ENCODE peak calls at places on chromosomes 5 and 9, in nine cellular contexts. One of them, this sample, is unnamed.

GRCh38 chr9:96476013-96476412 is 26.0 kb downstream of the HABP4 start:
- DNase-seq in endodermal cell: no peak
- DNase-seq in CD8-positive, alpha-beta T cell: no peak
- DNase-seq in OCI-LY7: no peak
- DNase-seq in coronary artery: no peak
- DNase-seq in transverse colon: no peak
- DNase-seq in GM10248: no peak
- DNase-seq in stomach: no peak
- DNase-seq in heart left ventricle: no peak
- DNase-seq in this sample: no peak

GRCh38 chr5:134242146-134242545 is 16.3 kb upstream of the PPP2CA start:
- DNase-seq in endodermal cell: no peak
- DNase-seq in CD8-positive, alpha-beta T cell: no peak
- DNase-seq in OCI-LY7: no peak
- DNase-seq in coronary artery: no peak
- DNase-seq in transverse colon: peak
- DNase-seq in GM10248: no peak
- DNase-seq in stomach: no peak
- DNase-seq in heart left ventricle: peak
- DNase-seq in this sample: no peak

GRCh38 chr5:76547242-76547890 is 75.8 kb downstream of the F2RL2 start:
- DNase-seq in endodermal cell: no peak
- DNase-seq in CD8-positive, alpha-beta T cell: peak
- DNase-seq in OCI-LY7: peak
- DNase-seq in coronary artery: no peak
- DNase-seq in transverse colon: no peak
- DNase-seq in GM10248: peak
- DNase-seq in stomach: no peak
- DNase-seq in heart left ventricle: no peak
- DNase-seq in this sample: no peak

GRCh38 chr9:115240676-115241075 is 122.7 kb upstream of the TNC start:
- DNase-seq in endodermal cell: no peak
- DNase-seq in CD8-positive, alpha-beta T cell: no peak
- DNase-seq in OCI-LY7: no peak
- DNase-seq in coronary artery: no peak
- DNase-seq in transverse colon: no peak
- DNase-seq in GM10248: no peak
- DNase-seq in stomach: no peak
- DNase-seq in heart left ventricle: no peak
- DNase-seq in this sample: no peak

GRCh38 chr9:111150241-111150640 is 112.0 kb upstream of the LPAR1 start:
- DNase-seq in endodermal cell: no peak
- DNase-seq in CD8-positive, alpha-beta T cell: no peak
- DNase-seq in OCI-LY7: no peak
- DNase-seq in coronary artery: no peak
- DNase-seq in transverse colon: no peak
- DNase-seq in GM10248: no peak
- DNase-seq in stomach: no peak
- DNase-seq in heart left ventricle: no peak
- DNase-seq in this sample: no peak

GRCh38 chr5:142817961-142818431 is 47.8 kb downstream of the ARHGAP26 start:
- DNase-seq in endodermal cell: no peak
- DNase-seq in CD8-positive, alpha-beta T cell: no peak
- DNase-seq in OCI-LY7: no peak
- DNase-seq in coronary artery: no peak
- DNase-seq in transverse colon: peak
- DNase-seq in GM10248: no peak
- DNase-seq in stomach: peak
- DNase-seq in heart left ventricle: peak
- DNase-seq in this sample: no peak

GRCh38 chr5:34655354-34655991 is 655 bp upstream of the RAI14 start:
- DNase-seq in endodermal cell: peak
- DNase-seq in CD8-positive, alpha-beta T cell: no peak
- DNase-seq in OCI-LY7: no peak
- DNase-seq in coronary artery: peak
- DNase-seq in transverse colon: peak
- DNase-seq in GM10248: peak
- DNase-seq in stomach: peak
- DNase-seq in heart left ventricle: no peak
- DNase-seq in this sample: no peak

GRCh38 chr5:179287071-179287470 is 58.2 kb downstream of the ADAMTS2 start:
- DNase-seq in endodermal cell: no peak
- DNase-seq in CD8-positive, alpha-beta T cell: no peak
- DNase-seq in OCI-LY7: no peak
- DNase-seq in coronary artery: no peak
- DNase-seq in transverse colon: no peak
- DNase-seq in GM10248: no peak
- DNase-seq in stomach: no peak
- DNase-seq in heart left ventricle: no peak
- DNase-seq in this sample: no peak

GRCh38 chr5:31581498-31582099 is 49.5 kb downstream of the C5orf22 start:
- DNase-seq in endodermal cell: no peak
- DNase-seq in CD8-positive, alpha-beta T cell: no peak
- DNase-seq in OCI-LY7: peak
- DNase-seq in coronary artery: no peak
- DNase-seq in transverse colon: no peak
- DNase-seq in GM10248: no peak
- DNase-seq in stomach: no peak
- DNase-seq in heart left ventricle: no peak
- DNase-seq in this sample: no peak

GRCh38 chr5:93603191-93603590 is 20.2 kb downstream of the NR2F1 start:
- DNase-seq in endodermal cell: no peak
- DNase-seq in CD8-positive, alpha-beta T cell: no peak
- DNase-seq in OCI-LY7: no peak
- DNase-seq in coronary artery: no peak
- DNase-seq in transverse colon: no peak
- DNase-seq in GM10248: no peak
- DNase-seq in stomach: no peak
- DNase-seq in heart left ventricle: no peak
- DNase-seq in this sample: no peak

GRCh38 chr5:54073735-54074134 is 236.6 kb downstream of the ARL15 start:
- DNase-seq in endodermal cell: no peak
- DNase-seq in CD8-positive, alpha-beta T cell: no peak
- DNase-seq in OCI-LY7: no peak
- DNase-seq in coronary artery: no peak
- DNase-seq in transverse colon: no peak
- DNase-seq in GM10248: no peak
- DNase-seq in stomach: no peak
- DNase-seq in heart left ventricle: no peak
- DNase-seq in this sample: no peak

GRCh38 chr9:25505644-25506043 is 172.6 kb downstream of the TUSC1 start:
- DNase-seq in endodermal cell: no peak
- DNase-seq in CD8-positive, alpha-beta T cell: no peak
- DNase-seq in OCI-LY7: no peak
- DNase-seq in coronary artery: no peak
- DNase-seq in transverse colon: no peak
- DNase-seq in GM10248: no peak
- DNase-seq in stomach: no peak
- DNase-seq in heart left ventricle: no peak
- DNase-seq in this sample: no peak

GRCh38 chr5:143931986-143932385 is 120.0 kb downstream of the HMHB1 start:
- DNase-seq in endodermal cell: no peak
- DNase-seq in CD8-positive, alpha-beta T cell: no peak
- DNase-seq in OCI-LY7: no peak
- DNase-seq in coronary artery: no peak
- DNase-seq in transverse colon: no peak
- DNase-seq in GM10248: no peak
- DNase-seq in stomach: no peak
- DNase-seq in heart left ventricle: no peak
- DNase-seq in this sample: no peak

GRCh38 chr9:88988796-88989641 is 2.2 kb upstream of the S1PR3 start:
- DNase-seq in endodermal cell: peak
- DNase-seq in CD8-positive, alpha-beta T cell: no peak
- DNase-seq in OCI-LY7: peak
- DNase-seq in coronary artery: peak
- DNase-seq in transverse colon: no peak
- DNase-seq in GM10248: no peak
- DNase-seq in stomach: no peak
- DNase-seq in heart left ventricle: no peak
- DNase-seq in this sample: no peak

DNA sequence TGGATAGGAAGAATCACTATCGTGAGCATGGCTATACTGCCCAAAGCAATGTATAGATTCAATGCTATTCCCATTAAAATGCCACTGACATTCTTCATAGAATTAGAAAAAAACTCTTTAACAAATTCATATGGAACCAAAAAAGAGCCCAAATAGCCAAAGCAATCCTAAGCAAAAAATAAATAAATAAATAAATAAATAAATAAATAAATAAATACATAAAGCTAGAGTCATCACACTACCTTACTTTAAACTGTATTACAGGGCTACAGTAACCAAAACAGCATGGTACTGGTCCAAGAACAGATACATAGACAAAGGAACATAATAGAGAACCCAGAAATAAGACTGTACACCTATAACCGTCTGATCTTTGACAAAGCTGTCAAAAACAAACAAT is 180.4 kb upstream of the CDKN2B start:
- DNase-seq in endodermal cell: no peak
- DNase-seq in CD8-positive, alpha-beta T cell: no peak
- DNase-seq in OCI-LY7: no peak
- DNase-seq in coronary artery: no peak
- DNase-seq in transverse colon: no peak
- DNase-seq in GM10248: no peak
- DNase-seq in stomach: no peak
- DNase-seq in heart left ventricle: no peak
- DNase-seq in this sample: no peak
- TF ChIP-seq CTCF in endodermal cell: no peak
- TF ChIP-seq CTCF in CD8-positive, alpha-beta T cell: no peak
- TF ChIP-seq CTCF in OCI-LY7: no peak
- TF ChIP-seq CTCF in coronary artery: no peak
- TF ChIP-seq CTCF in transverse colon: no peak
- TF ChIP-seq CTCF in GM10248: no peak
- TF ChIP-seq CTCF in stomach: no peak
- TF ChIP-seq CTCF in heart left ventricle: no peak
- TF ChIP-seq CTCF in this sample: no peak

GRCh38 chr9:121172726-121173487 is 28.8 kb downstream of the RAB14 start:
- DNase-seq in endodermal cell: no peak
- DNase-seq in CD8-positive, alpha-beta T cell: no peak
- DNase-seq in OCI-LY7: no peak
- DNase-seq in coronary artery: no peak
- DNase-seq in transverse colon: no peak
- DNase-seq in GM10248: no peak
- DNase-seq in stomach: no peak
- DNase-seq in heart left ventricle: no peak
- DNase-seq in this sample: no peak

GRCh38 chr9:121168052-121168451 is 33.6 kb downstream of the RAB14 start:
- DNase-seq in endodermal cell: no peak
- DNase-seq in CD8-positive, alpha-beta T cell: no peak
- DNase-seq in OCI-LY7: no peak
- DNase-seq in coronary artery: no peak
- DNase-seq in transverse colon: no peak
- DNase-seq in GM10248: no peak
- DNase-seq in stomach: no peak
- DNase-seq in heart left ventricle: no peak
- DNase-seq in this sample: no peak

GRCh38 chr9:121171236-121171635 is 30.4 kb downstream of the RAB14 start:
- DNase-seq in endodermal cell: no peak
- DNase-seq in CD8-positive, alpha-beta T cell: no peak
- DNase-seq in OCI-LY7: no peak
- DNase-seq in coronary artery: no peak
- DNase-seq in transverse colon: no peak
- DNase-seq in GM10248: no peak
- DNase-seq in stomach: no peak
- DNase-seq in heart left ventricle: no peak
- DNase-seq in this sample: no peak

GRCh38 chr9:121173501-121173900 is 28.2 kb downstream of the RAB14 start:
- DNase-seq in endodermal cell: no peak
- DNase-seq in CD8-positive, alpha-beta T cell: no peak
- DNase-seq in OCI-LY7: no peak
- DNase-seq in coronary artery: no peak
- DNase-seq in transverse colon: no peak
- DNase-seq in GM10248: no peak
- DNase-seq in stomach: no peak
- DNase-seq in heart left ventricle: no peak
- DNase-seq in this sample: no peak

GRCh38 chr9:121169094-121169601 is 32.5 kb downstream of the RAB14 start:
- DNase-seq in endodermal cell: no peak
- DNase-seq in CD8-positive, alpha-beta T cell: no peak
- DNase-seq in OCI-LY7: peak
- DNase-seq in coronary artery: no peak
- DNase-seq in transverse colon: no peak
- DNase-seq in GM10248: no peak
- DNase-seq in stomach: no peak
- DNase-seq in heart left ventricle: no peak
- DNase-seq in this sample: no peak
- TF ChIP-seq CTCF in endodermal cell: peak
- TF ChIP-seq CTCF in CD8-positive, alpha-beta T cell: peak
- TF ChIP-seq CTCF in OCI-LY7: peak
- TF ChIP-seq CTCF in coronary artery: peak
- TF ChIP-seq CTCF in transverse colon: no peak
- TF ChIP-seq CTCF in GM10248: no peak
- TF ChIP-seq CTCF in stomach: no peak
- TF ChIP-seq CTCF in heart left ventricle: peak
- TF ChIP-seq CTCF in this sample: peak

GRCh38 chr9:120378680-120379079 is 201.3 kb downstream of the CDK5RAP2 start:
- DNase-seq in endodermal cell: no peak
- DNase-seq in CD8-positive, alpha-beta T cell: no peak
- DNase-seq in OCI-LY7: no peak
- DNase-seq in coronary artery: no peak
- DNase-seq in transverse colon: no peak
- DNase-seq in GM10248: no peak
- DNase-seq in stomach: no peak
- DNase-seq in heart left ventricle: no peak
- DNase-seq in this sample: no peak
- TF ChIP-seq CTCF in endodermal cell: no peak
- TF ChIP-seq CTCF in CD8-positive, alpha-beta T cell: no peak
- TF ChIP-seq CTCF in OCI-LY7: no peak
- TF ChIP-seq CTCF in coronary artery: no peak
- TF ChIP-seq CTCF in transverse colon: no peak
- TF ChIP-seq CTCF in GM10248: no peak
- TF ChIP-seq CTCF in stomach: no peak
- TF ChIP-seq CTCF in heart left ventricle: no peak
- TF ChIP-seq CTCF in this sample: no peak

GRCh38 chr9:124857533-124858162 is 4.1 kb downstream of the RPL35 start:
- DNase-seq in endodermal cell: no peak
- DNase-seq in CD8-positive, alpha-beta T cell: no peak
- DNase-seq in OCI-LY7: no peak
- DNase-seq in coronary artery: peak
- DNase-seq in transverse colon: no peak
- DNase-seq in GM10248: no peak
- DNase-seq in stomach: no peak
- DNase-seq in heart left ventricle: no peak
- DNase-seq in this sample: no peak

GRCh38 chr9:124854822-124855221 is 1.6 kb downstream of the WDR38 start:
- DNase-seq in endodermal cell: no peak
- DNase-seq in CD8-positive, alpha-beta T cell: no peak
- DNase-seq in OCI-LY7: no peak
- DNase-seq in coronary artery: no peak
- DNase-seq in transverse colon: no peak
- DNase-seq in GM10248: no peak
- DNase-seq in stomach: no peak
- DNase-seq in heart left ventricle: no peak
- DNase-seq in this sample: no peak

GRCh38 chr9:124855566-124855943 is 2.3 kb downstream of the WDR38 start:
- DNase-seq in endodermal cell: no peak
- DNase-seq in CD8-positive, alpha-beta T cell: no peak
- DNase-seq in OCI-LY7: no peak
- DNase-seq in coronary artery: no peak
- DNase-seq in transverse colon: no peak
- DNase-seq in GM10248: no peak
- DNase-seq in stomach: no peak
- DNase-seq in heart left ventricle: no peak
- DNase-seq in this sample: no peak

GRCh38 chr9:124854161-124854560 is 901 bp downstream of the WDR38 start:
- DNase-seq in endodermal cell: no peak
- DNase-seq in CD8-positive, alpha-beta T cell: no peak
- DNase-seq in OCI-LY7: no peak
- DNase-seq in coronary artery: no peak
- DNase-seq in transverse colon: no peak
- DNase-seq in GM10248: no peak
- DNase-seq in stomach: no peak
- DNase-seq in heart left ventricle: no peak
- DNase-seq in this sample: no peak

GRCh38 chr9:124855944-124856773 is 2.9 kb downstream of the WDR38 start:
- DNase-seq in endodermal cell: peak
- DNase-seq in CD8-positive, alpha-beta T cell: no peak
- DNase-seq in OCI-LY7: peak
- DNase-seq in coronary artery: peak
- DNase-seq in transverse colon: no peak
- DNase-seq in GM10248: no peak
- DNase-seq in stomach: no peak
- DNase-seq in heart left ventricle: no peak
- DNase-seq in this sample: no peak
- TF ChIP-seq CTCF in endodermal cell: peak
- TF ChIP-seq CTCF in CD8-positive, alpha-beta T cell: no peak
- TF ChIP-seq CTCF in OCI-LY7: peak
- TF ChIP-seq CTCF in coronary artery: no peak
- TF ChIP-seq CTCF in transverse colon: no peak
- TF ChIP-seq CTCF in GM10248: peak
- TF ChIP-seq CTCF in stomach: no peak
- TF ChIP-seq CTCF in heart left ventricle: no peak
- TF ChIP-seq CTCF in this sample: no peak